ENCODE peak calls at places on chromosomes 3 and 15, in six cellular contexts. One of them, this sample, is unnamed. For H3K27me3 and H3K36me3, the result is how much of the 10 kb centered on the place peaks cover.

GRCh38 chr15:44735482-44736260 is 657 bp upstream of the TRIM69 start:
- DNase-seq in uterus: peak
- DNase-seq in body of pancreas: peak
- DNase-seq in osteoblast: no peak
- DNase-seq in CD8-positive, alpha-beta T cell: no peak
- DNase-seq in PC-9: no peak
- DNase-seq in this sample: peak

GRCh38 chr3:177982034-177982433 is 554.2 kb upstream of the KCNMB2 start:
- DNase-seq in osteoblast: peak
- DNase-seq in uterus: no peak
- DNase-seq in body of pancreas: no peak
- DNase-seq in CD8-positive, alpha-beta T cell: no peak
- DNase-seq in PC-9: no peak
- DNase-seq in this sample: no peak

GRCh38 chr15:83510001-83510400 is 62.9 kb downstream of the SH3GL3 start:
- DNase-seq in PC-9: no peak
- DNase-seq in osteoblast: no peak
- DNase-seq in CD8-positive, alpha-beta T cell: no peak
- DNase-seq in body of pancreas: no peak
- DNase-seq in uterus: no peak
- DNase-seq in this sample: no peak

GRCh38 chr15:88653200-88654064 is 14.6 kb downstream of the ISG20 start:
- DNase-seq in PC-9: no peak
- DNase-seq in body of pancreas: no peak
- DNase-seq in osteoblast: no peak
- DNase-seq in uterus: peak
- DNase-seq in CD8-positive, alpha-beta T cell: no peak
- DNase-seq in this sample: no peak

GRCh38 chr15:52163321-52164190 is 27.6 kb downstream of the GNB5 start:
- DNase-seq in body of pancreas: no peak
- DNase-seq in osteoblast: no peak
- DNase-seq in PC-9: no peak
- DNase-seq in CD8-positive, alpha-beta T cell: no peak
- DNase-seq in uterus: no peak
- DNase-seq in this sample: no peak

GRCh38 chr15:100096700-100097099 is 245.1 kb downstream of the ADAMTS17 start:
- DNase-seq in body of pancreas: no peak
- DNase-seq in PC-9: no peak
- DNase-seq in uterus: no peak
- DNase-seq in CD8-positive, alpha-beta T cell: no peak
- DNase-seq in osteoblast: no peak
- DNase-seq in this sample: no peak

GRCh38 chr3:193777524-193777923 is 184.5 kb downstream of the OPA1 start:
- DNase-seq in osteoblast: no peak
- DNase-seq in uterus: no peak
- DNase-seq in CD8-positive, alpha-beta T cell: no peak
- DNase-seq in body of pancreas: no peak
- DNase-seq in PC-9: no peak
- DNase-seq in this sample: no peak

GRCh38 chr3:177493091-177493490 is 295.8 kb upstream of the TBL1XR1 start:
- DNase-seq in osteoblast: no peak
- DNase-seq in CD8-positive, alpha-beta T cell: no peak
- DNase-seq in body of pancreas: no peak
- DNase-seq in PC-9: no peak
- DNase-seq in uterus: no peak
- DNase-seq in this sample: no peak

GRCh38 chr3:184659797-184660301 is 52.0 kb downstream of the MAGEF1 start:
- DNase-seq in body of pancreas: no peak
- DNase-seq in uterus: no peak
- DNase-seq in osteoblast: peak
- DNase-seq in PC-9: peak
- DNase-seq in CD8-positive, alpha-beta T cell: no peak
- DNase-seq in this sample: no peak

GRCh38 chr3:149599236-149599635 is 58.6 kb downstream of the WWTR1 start:
- DNase-seq in body of pancreas: no peak
- DNase-seq in CD8-positive, alpha-beta T cell: no peak
- DNase-seq in PC-9: no peak
- DNase-seq in uterus: no peak
- DNase-seq in osteoblast: no peak
- DNase-seq in this sample: no peak

GRCh38 chr3:99862208-99862607 is 44.5 kb downstream of the CMSS1 start:
- DNase-seq in uterus: no peak
- DNase-seq in PC-9: no peak
- DNase-seq in body of pancreas: no peak
- DNase-seq in osteoblast: peak
- DNase-seq in CD8-positive, alpha-beta T cell: no peak
- DNase-seq in this sample: no peak

GRCh38 chr15:80015156-80015555 is 44.2 kb upstream of the BCL2A1 start:
- DNase-seq in uterus: no peak
- DNase-seq in PC-9: no peak
- DNase-seq in body of pancreas: no peak
- DNase-seq in CD8-positive, alpha-beta T cell: no peak
- DNase-seq in osteoblast: no peak
- DNase-seq in this sample: no peak

GRCh38 chr3:177610677-177611654 is 413.7 kb upstream of the TBL1XR1 start:
- DNase-seq in body of pancreas: peak
- DNase-seq in CD8-positive, alpha-beta T cell: no peak
- DNase-seq in osteoblast: peak
- DNase-seq in uterus: no peak
- DNase-seq in PC-9: peak
- DNase-seq in this sample: no peak

GRCh38 chr15:66078196-66078928 is 175.2 kb downstream of the MEGF11 start:
- DNase-seq in CD8-positive, alpha-beta T cell: no peak
- DNase-seq in PC-9: no peak
- DNase-seq in uterus: no peak
- DNase-seq in osteoblast: peak
- DNase-seq in body of pancreas: no peak
- DNase-seq in this sample: no peak

GRCh38 chr3:82054849-82055248 is 293.4 kb upstream of the GBE1 start:
- DNase-seq in body of pancreas: no peak
- DNase-seq in osteoblast: no peak
- DNase-seq in PC-9: no peak
- DNase-seq in CD8-positive, alpha-beta T cell: no peak
- DNase-seq in uterus: no peak
- DNase-seq in this sample: no peak

GRCh38 chr15:70617076-70617910 is 146.1 kb downstream of the UACA start:
- DNase-seq in uterus: no peak
- DNase-seq in CD8-positive, alpha-beta T cell: no peak
- DNase-seq in PC-9: no peak
- DNase-seq in osteoblast: no peak
- DNase-seq in body of pancreas: no peak
- DNase-seq in this sample: no peak

GRCh38 chr3:173221010-173221409 is 80.0 kb upstream of the SPATA16 start:
- DNase-seq in osteoblast: no peak
- DNase-seq in PC-9: peak
- DNase-seq in CD8-positive, alpha-beta T cell: no peak
- DNase-seq in uterus: no peak
- DNase-seq in body of pancreas: no peak
- DNase-seq in this sample: no peak

GRCh38 chr3:24451461-24452099 is 43.1 kb downstream of the THRB start:
- DNase-seq in uterus: no peak
- DNase-seq in CD8-positive, alpha-beta T cell: no peak
- DNase-seq in body of pancreas: peak
- DNase-seq in osteoblast: peak
- DNase-seq in PC-9: peak
- DNase-seq in this sample: no peak

GRCh38 chr3:141242035-141242721 is 10.6 kb downstream of the PXYLP1 start:
- DNase-seq in uterus: no peak
- DNase-seq in body of pancreas: no peak
- DNase-seq in CD8-positive, alpha-beta T cell: no peak
- DNase-seq in osteoblast: no peak
- DNase-seq in PC-9: no peak
- DNase-seq in this sample: no peak

GRCh38 chr3:51340311-51340829 is 44.7 kb upstream of the MANF start:
- DNase-seq in CD8-positive, alpha-beta T cell: no peak
- DNase-seq in body of pancreas: peak
- DNase-seq in uterus: no peak
- DNase-seq in PC-9: peak
- DNase-seq in osteoblast: peak
- DNase-seq in this sample: peak
- TF ChIP-seq CTCF in CD8-positive, alpha-beta T cell: no peak
- TF ChIP-seq CTCF in body of pancreas: no peak
- TF ChIP-seq CTCF in uterus: no peak
- TF ChIP-seq CTCF in PC-9: no peak
- TF ChIP-seq CTCF in osteoblast: no peak
- TF ChIP-seq CTCF in this sample: no peak

GRCh38 chr15:85792872-85793621 is 1.7 kb downstream of the KLHL25 start:
- DNase-seq in body of pancreas: no peak
- DNase-seq in PC-9: no peak
- DNase-seq in uterus: no peak
- DNase-seq in CD8-positive, alpha-beta T cell: no peak
- DNase-seq in osteoblast: no peak
- DNase-seq in this sample: no peak

GRCh38 chr15:85793641-85794597 is 806 bp downstream of the KLHL25 start:
- DNase-seq in body of pancreas: peak
- DNase-seq in osteoblast: peak
- DNase-seq in CD8-positive, alpha-beta T cell: peak
- DNase-seq in uterus: peak
- DNase-seq in PC-9: peak
- DNase-seq in this sample: peak

GRCh38 chr15:85794598-85795319 is at the start of gene KLHL25:
- DNase-seq in osteoblast: peak
- DNase-seq in CD8-positive, alpha-beta T cell: peak
- DNase-seq in uterus: peak
- DNase-seq in PC-9: peak
- DNase-seq in body of pancreas: peak
- DNase-seq in this sample: peak

GRCh38 chr15:85795669-85796305 is 1.1 kb upstream of the KLHL25 start:
- DNase-seq in body of pancreas: peak
- DNase-seq in uterus: no peak
- DNase-seq in osteoblast: no peak
- DNase-seq in CD8-positive, alpha-beta T cell: no peak
- DNase-seq in PC-9: no peak
- DNase-seq in this sample: no peak

DNA sequence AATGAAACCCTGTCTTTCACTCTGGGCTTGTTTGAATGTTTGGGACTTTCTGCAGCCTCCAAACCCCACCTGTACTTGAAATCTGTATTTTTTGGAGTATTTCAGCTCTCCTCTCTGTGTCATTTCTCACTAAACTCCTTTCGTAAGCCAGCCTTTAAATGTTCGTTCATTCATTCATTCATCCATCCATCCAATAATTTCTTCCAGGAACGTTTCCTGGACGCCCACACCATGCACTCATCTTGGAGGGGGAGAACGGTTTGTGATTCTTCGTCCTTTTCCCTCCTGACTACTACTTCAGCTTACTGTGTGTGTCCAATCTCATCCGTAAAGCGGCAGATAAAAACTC is 569 bp upstream of the KLHL25 start:
- DNase-seq in PC-9: no peak
- DNase-seq in uterus: no peak
- DNase-seq in body of pancreas: no peak
- DNase-seq in CD8-positive, alpha-beta T cell: no peak
- DNase-seq in osteoblast: no peak
- DNase-seq in this sample: no peak
- H3K27me3 ChIP-seq in PC-9: under half
- H3K27me3 ChIP-seq in uterus: under half
- H3K27me3 ChIP-seq in body of pancreas: under half
- H3K27me3 ChIP-seq in CD8-positive, alpha-beta T cell: under half
- H3K27me3 ChIP-seq in osteoblast: under half
- H3K27me3 ChIP-seq in this sample: under half

DNA sequence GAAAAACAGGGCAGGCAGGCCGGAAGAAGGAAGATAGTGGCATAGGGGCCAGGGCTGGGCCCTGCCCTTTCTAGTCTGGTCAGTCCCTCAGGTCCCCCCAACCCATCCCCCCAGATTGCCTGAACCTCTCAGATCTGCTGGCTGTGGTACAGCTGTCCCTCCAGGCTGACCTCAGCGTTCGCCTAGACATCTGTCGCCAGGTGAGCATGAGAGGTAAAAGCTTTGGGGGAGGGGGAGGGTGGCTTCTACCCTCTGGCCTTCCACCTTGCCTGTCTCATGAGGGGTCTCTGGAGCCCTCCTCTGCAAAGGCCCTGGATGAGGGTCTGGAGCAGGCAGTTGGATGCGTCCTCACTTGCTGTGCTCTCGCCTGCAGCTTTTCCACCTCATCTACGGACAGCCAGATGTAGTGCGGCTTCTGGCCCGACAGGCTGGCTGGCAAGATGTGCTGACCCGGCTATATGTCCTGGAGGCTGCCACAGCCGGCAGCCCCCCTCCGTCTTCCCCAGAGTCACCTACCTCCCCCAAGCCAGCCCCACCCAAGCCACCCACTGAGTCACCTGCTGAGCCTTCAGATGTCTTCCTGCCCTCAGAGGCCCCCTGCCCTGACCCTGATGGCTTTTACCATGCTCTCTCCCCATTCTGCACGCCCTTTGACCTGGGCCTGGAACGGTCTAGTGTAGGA is 20.2 kb downstream of the NBEAL2 start:
- DNase-seq in uterus: no peak
- DNase-seq in PC-9: no peak
- DNase-seq in body of pancreas: no peak
- DNase-seq in CD8-positive, alpha-beta T cell: no peak
- DNase-seq in osteoblast: peak
- DNase-seq in this sample: no peak
- H3K36me3 ChIP-seq in uterus: under half
- H3K36me3 ChIP-seq in PC-9: under half
- H3K36me3 ChIP-seq in body of pancreas: under half
- H3K36me3 ChIP-seq in CD8-positive, alpha-beta T cell: under half
- H3K36me3 ChIP-seq in osteoblast: under half
- H3K36me3 ChIP-seq in this sample: under half

GRCh38 chr15:64740361-64741170 is 34.8 kb downstream of the RBPMS2 start:
- DNase-seq in CD8-positive, alpha-beta T cell: no peak
- DNase-seq in PC-9: peak
- DNase-seq in uterus: peak
- DNase-seq in body of pancreas: peak
- DNase-seq in osteoblast: peak
- DNase-seq in this sample: peak
- TF ChIP-seq CTCF in CD8-positive, alpha-beta T cell: no peak
- TF ChIP-seq CTCF in PC-9: no peak
- TF ChIP-seq CTCF in uterus: peak
- TF ChIP-seq CTCF in body of pancreas: peak
- TF ChIP-seq CTCF in osteoblast: peak
- TF ChIP-seq CTCF in this sample: no peak

DNA sequence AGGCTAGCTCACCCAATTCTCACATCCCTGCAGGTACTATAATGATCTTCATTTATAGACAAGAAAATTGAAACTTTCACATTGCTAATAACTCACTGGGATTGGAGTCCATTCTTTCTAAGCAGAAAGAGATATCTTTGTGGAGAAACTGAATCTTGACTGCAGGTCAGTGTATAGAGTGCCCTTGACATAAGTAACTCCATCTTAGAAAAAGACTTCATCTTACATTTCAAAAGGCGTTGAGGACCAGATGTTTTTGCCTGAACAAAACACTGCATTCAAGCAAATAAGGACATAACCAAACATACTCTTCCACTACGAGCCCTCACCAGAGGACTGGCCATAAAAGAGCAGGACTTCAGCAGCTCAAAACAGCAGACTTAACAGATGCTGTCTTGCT is 6.8 kb upstream of the CCR3 start:
- DNase-seq in osteoblast: no peak
- DNase-seq in CD8-positive, alpha-beta T cell: no peak
- DNase-seq in PC-9: no peak
- DNase-seq in body of pancreas: no peak
- DNase-seq in uterus: no peak
- DNase-seq in this sample: no peak
- H3K27me3 ChIP-seq in osteoblast: half or more
- H3K27me3 ChIP-seq in CD8-positive, alpha-beta T cell: under half
- H3K27me3 ChIP-seq in PC-9: under half
- H3K27me3 ChIP-seq in body of pancreas: under half
- H3K27me3 ChIP-seq in uterus: under half
- H3K27me3 ChIP-seq in this sample: under half

GRCh38 chr3:78606756-78607155 is 1161.0 kb downstream of the ROBO1 start:
- DNase-seq in uterus: no peak
- DNase-seq in body of pancreas: no peak
- DNase-seq in CD8-positive, alpha-beta T cell: no peak
- DNase-seq in osteoblast: no peak
- DNase-seq in PC-9: no peak
- DNase-seq in this sample: no peak
- H3K36me3 ChIP-seq in uterus: under half
- H3K36me3 ChIP-seq in body of pancreas: under half
- H3K36me3 ChIP-seq in CD8-positive, alpha-beta T cell: under half
- H3K36me3 ChIP-seq in osteoblast: under half
- H3K36me3 ChIP-seq in PC-9: under half
- H3K36me3 ChIP-seq in this sample: under half

This sample was measured in ovary.